ENCODE peak calls at places on chromosomes 3 and 15, in four cellular contexts. T, X, Y and U are unnamed samples.

GRCh38 chr3:45848392-45848791 is 6.5 kb upstream of the LZTFL1 start:
- DNase-seq in X (no peak), Y (no peak), T (no peak), U (no peak)

GRCh38 chr15:66138882-66139281 is 114.7 kb downstream of the MEGF11 start:
- DNase-seq in Y (no peak), T (no peak), X (no peak), U (no peak)

GRCh38 chr3:14823910-14824629 is 5.3 kb downstream of the FGD5 start:
- DNase-seq in T (no peak), X (no peak), Y (no peak), U (no peak)

GRCh38 chr15:85890620-85890980 is 95.9 kb upstream of the KLHL25 start:
- DNase-seq in Y (no peak), X (no peak), T (no peak), U (no peak)

GRCh38 chr3:18071833-18072232 is 329.4 kb upstream of the TBC1D5 start:
- DNase-seq in X (no peak), Y (no peak), T (no peak), U (no peak)

GRCh38 chr15:52466134-52466701 is 62.5 kb downstream of the MYO5A start:
- DNase-seq in X (no peak), Y (no peak), T (no peak), U (peak; percentile 97)

GRCh38 chr15:74725845-74726773 is 781 bp upstream of the CYP1A1 start:
- DNase-seq in T (peak; percentile 81), X (peak; percentile 46), Y (no peak), U (no peak)

GRCh38 chr3:189985938-189986337 is 134.8 kb downstream of the P3H2 start:
- DNase-seq in T (no peak), X (no peak), Y (no peak), U (no peak)

GRCh38 chr3:185986201-185986600 is 48.4 kb upstream of the TRA2B start:
- DNase-seq in Y (no peak), T (no peak), X (no peak), U (no peak)

GRCh38 chr3:193874512-193874911 is 261.4 kb upstream of the HES1 start:
- DNase-seq in Y (no peak), T (no peak), X (no peak), U (no peak)

GRCh38 chr3:99186016-99186415 is 284.5 kb upstream of the DCBLD2 start:
- DNase-seq in X (no peak), Y (no peak), T (no peak), U (no peak)
- TF ChIP-seq SRF in X (no peak), Y (no peak), T (no peak), U (no peak)

GRCh38 chr3:51937611-51938450 is 3.9 kb downstream of the RRP9 start:
- DNase-seq in T (no peak), Y (no peak), X (no peak), U (no peak)

GRCh38 chr3:51934991-51935885 is 6.5 kb downstream of the RRP9 start:
- DNase-seq in T (no peak), X (no peak), Y (no peak), U (no peak)

GRCh38 chr3:51935886-51936755 is 5.6 kb downstream of the RRP9 start:
- DNase-seq in Y (no peak), X (no peak), T (no peak), U (no peak)

GRCh38 chr3:51938780-51939425 is 2.8 kb downstream of the RRP9 start:
- DNase-seq in T (no peak), X (no peak), Y (no peak), U (no peak)

GRCh38 chr3:51937014-51937413 is 4.7 kb downstream of the RRP9 start:
- DNase-seq in Y (no peak), T (no peak), X (no peak), U (no peak)
- TF ChIP-seq SRF in Y (no peak), T (no peak), X (no peak), U (no peak)

DNA sequence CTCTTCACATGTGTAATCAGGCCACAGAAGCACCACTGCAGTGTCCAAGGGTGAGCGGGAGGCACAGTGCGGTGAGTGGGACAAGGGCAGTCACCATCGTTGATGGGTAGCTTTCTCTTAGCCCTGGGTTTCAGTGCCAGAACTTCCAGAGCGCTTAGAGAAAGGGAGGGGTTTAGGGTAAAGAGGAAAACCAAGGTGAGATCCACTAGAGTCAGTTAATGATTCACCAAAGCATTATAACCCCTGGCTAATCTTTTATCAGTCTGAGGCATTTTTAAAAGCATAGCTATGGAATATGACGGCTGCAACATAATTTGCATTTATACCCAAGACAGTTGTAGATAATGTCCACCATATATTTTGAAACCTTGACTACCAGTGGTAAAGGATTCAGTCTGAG is 94.8 kb downstream of the SHQ1 start:
- DNase-seq in X (peak; percentile 15), Y (no peak), T (no peak), U (no peak)
- TF ChIP-seq SRF in X (no peak), Y (no peak), T (no peak), U (no peak)

GRCh38 chr15:57610130-57610529 is 18.4 kb downstream of the MYZAP start:
- DNase-seq in X (no peak), Y (peak; percentile 36), T (no peak), U (no peak)
- TF ChIP-seq SRF in X (no peak), Y (no peak), T (no peak), U (no peak)